ENCODE peak calls at places on chromosomes 16 and 17, in eight cellular contexts. One of them, this sample, is unnamed.

GRCh38 chr17:5110816-5111215 is 862 bp downstream of the ZNF232 start:
- ATAC-seq in upper lobe of left lung: no peak
- ATAC-seq in Panc1: no peak
- ATAC-seq in GM23338: no peak
- ATAC-seq in HepG2: peak; percentile 24
- ATAC-seq in HCT116: no peak
- ATAC-seq in K562: no peak
- ATAC-seq in GM12878: peak; percentile 14
- ATAC-seq in this sample: no peak

GRCh38 chr17:31583795-31584340 is 192.4 kb downstream of the RAB11FIP4 start:
- ATAC-seq in GM23338: no peak
- ATAC-seq in HepG2: no peak
- ATAC-seq in upper lobe of left lung: no peak
- ATAC-seq in K562: no peak
- ATAC-seq in GM12878: no peak
- ATAC-seq in HCT116: no peak
- ATAC-seq in Panc1: no peak
- ATAC-seq in this sample: no peak

GRCh38 chr16:14495213-14496046 is 134.6 kb downstream of the PARN start:
- ATAC-seq in GM23338: no peak
- ATAC-seq in HCT116: no peak
- ATAC-seq in upper lobe of left lung: no peak
- ATAC-seq in Panc1: no peak
- ATAC-seq in K562: no peak
- ATAC-seq in GM12878: no peak
- ATAC-seq in HepG2: no peak
- ATAC-seq in this sample: no peak

GRCh38 chr17:3002538-3003301 is 60.7 kb downstream of the OR1D5 start:
- ATAC-seq in K562: no peak
- ATAC-seq in upper lobe of left lung: peak; percentile 3
- ATAC-seq in Panc1: peak; percentile 52
- ATAC-seq in GM23338: no peak
- ATAC-seq in HCT116: no peak
- ATAC-seq in HepG2: no peak
- ATAC-seq in GM12878: peak; percentile 78
- ATAC-seq in this sample: no peak

GRCh38 chr16:69274699-69275235 is 36.4 kb upstream of the VPS4A start:
- ATAC-seq in GM12878: no peak
- ATAC-seq in HCT116: no peak
- ATAC-seq in K562: no peak
- ATAC-seq in HepG2: no peak
- ATAC-seq in Panc1: no peak
- ATAC-seq in GM23338: no peak
- ATAC-seq in upper lobe of left lung: no peak
- ATAC-seq in this sample: no peak

GRCh38 chr16:27430512-27430911 is 28.5 kb downstream of the IL21R start:
- ATAC-seq in GM12878: no peak
- ATAC-seq in HepG2: no peak
- ATAC-seq in HCT116: no peak
- ATAC-seq in K562: no peak
- ATAC-seq in GM23338: no peak
- ATAC-seq in Panc1: no peak
- ATAC-seq in upper lobe of left lung: no peak
- ATAC-seq in this sample: no peak

GRCh38 chr17:38783227-38783626 is 16.1 kb downstream of the PIP4K2B start:
- ATAC-seq in upper lobe of left lung: no peak
- ATAC-seq in GM23338: peak; percentile 45
- ATAC-seq in GM12878: no peak
- ATAC-seq in HepG2: peak; percentile 50
- ATAC-seq in HCT116: peak; percentile 52
- ATAC-seq in K562: no peak
- ATAC-seq in Panc1: no peak
- ATAC-seq in this sample: no peak

GRCh38 chr16:30882429-30883310 is 11.2 kb downstream of the BCL7C start:
- ATAC-seq in K562: peak; percentile 44
- ATAC-seq in GM23338: peak; percentile 59
- ATAC-seq in Panc1: no peak
- ATAC-seq in upper lobe of left lung: no peak
- ATAC-seq in GM12878: no peak
- ATAC-seq in HepG2: peak; percentile 71
- ATAC-seq in HCT116: peak; percentile 24
- ATAC-seq in this sample: no peak

GRCh38 chr17:29125651-29126050 is 54.5 kb downstream of the MYO18A start:
- ATAC-seq in K562: no peak
- ATAC-seq in Panc1: no peak
- ATAC-seq in GM23338: no peak
- ATAC-seq in upper lobe of left lung: no peak
- ATAC-seq in GM12878: no peak
- ATAC-seq in HCT116: no peak
- ATAC-seq in HepG2: no peak
- ATAC-seq in this sample: no peak

GRCh38 chr17:73733527-73733926 is 89.3 kb upstream of the SDK2 start:
- ATAC-seq in Panc1: no peak
- ATAC-seq in K562: no peak
- ATAC-seq in HCT116: no peak
- ATAC-seq in upper lobe of left lung: no peak
- ATAC-seq in HepG2: no peak
- ATAC-seq in GM12878: no peak
- ATAC-seq in GM23338: no peak
- ATAC-seq in this sample: no peak

GRCh38 chr17:69828087-69828486 is 246.9 kb upstream of the KCNJ16 start:
- ATAC-seq in HepG2: no peak
- ATAC-seq in GM23338: no peak
- ATAC-seq in K562: no peak
- ATAC-seq in GM12878: no peak
- ATAC-seq in upper lobe of left lung: no peak
- ATAC-seq in HCT116: no peak
- ATAC-seq in Panc1: no peak
- ATAC-seq in this sample: no peak

GRCh38 chr17:32943206-32943605 is 15.3 kb downstream of the TMEM98 start:
- ATAC-seq in HepG2: no peak
- ATAC-seq in HCT116: no peak
- ATAC-seq in GM12878: no peak
- ATAC-seq in upper lobe of left lung: peak; percentile 63
- ATAC-seq in K562: no peak
- ATAC-seq in GM23338: no peak
- ATAC-seq in Panc1: no peak
- ATAC-seq in this sample: peak; percentile 35

DNA sequence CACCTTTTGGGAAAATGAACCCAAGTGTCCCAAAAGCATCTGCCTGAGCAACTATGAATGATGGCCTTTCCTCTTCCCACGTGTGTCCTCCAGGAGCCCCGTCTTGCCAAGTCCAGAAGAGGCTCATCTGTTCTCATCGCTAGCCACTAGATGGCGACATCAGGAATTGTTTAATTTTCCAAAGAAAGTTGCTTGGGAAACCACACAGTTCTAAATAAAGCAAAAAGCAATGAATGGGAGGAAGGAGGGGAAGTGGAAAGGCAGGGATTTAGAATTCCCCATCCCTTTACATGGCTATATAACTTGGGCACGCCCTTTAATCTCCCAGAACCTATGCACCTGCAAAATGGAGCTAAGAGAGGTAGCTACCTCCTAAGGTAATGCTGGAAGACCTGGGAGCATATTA is 9.0 kb upstream of the CDH5 start:
- ATAC-seq in Panc1: peak; percentile 74
- ATAC-seq in GM23338: peak; percentile 73
- ATAC-seq in HepG2: peak; percentile 71
- ATAC-seq in upper lobe of left lung: peak; percentile 30
- ATAC-seq in HCT116: peak; percentile 87
- ATAC-seq in K562: peak; percentile 81
- ATAC-seq in GM12878: peak; percentile 68
- ATAC-seq in this sample: peak; percentile 54
- TF ChIP-seq POLR2AphosphoS5 in Panc1: no peak
- TF ChIP-seq POLR2AphosphoS5 in GM23338: no peak
- TF ChIP-seq POLR2AphosphoS5 in HepG2: no peak
- TF ChIP-seq POLR2AphosphoS5 in upper lobe of left lung: no peak
- TF ChIP-seq POLR2AphosphoS5 in HCT116: no peak
- TF ChIP-seq POLR2AphosphoS5 in K562: no peak
- TF ChIP-seq POLR2AphosphoS5 in GM12878: no peak
- TF ChIP-seq POLR2AphosphoS5 in this sample: no peak

GRCh38 chr17:58280480-58281217 is at the start of gene MPO:
- ATAC-seq in HepG2: no peak
- ATAC-seq in HCT116: no peak
- ATAC-seq in Panc1: no peak
- ATAC-seq in K562: no peak
- ATAC-seq in upper lobe of left lung: no peak
- ATAC-seq in GM12878: no peak
- ATAC-seq in GM23338: no peak
- ATAC-seq in this sample: no peak
- H3K4me1 ChIP-seq in HepG2: peaks cover 10% of the 10 kb centered on the region
- H3K4me1 ChIP-seq in HCT116: no peaks in the 10 kb centered on the region
- H3K4me1 ChIP-seq in Panc1: no peaks in the 10 kb centered on the region
- H3K4me1 ChIP-seq in K562: no peaks in the 10 kb centered on the region
- H3K4me1 ChIP-seq in upper lobe of left lung: peaks cover 21% of the 10 kb centered on the region
- H3K4me1 ChIP-seq in GM12878: no peaks in the 10 kb centered on the region
- H3K4me1 ChIP-seq in GM23338: peaks cover 20% of the 10 kb centered on the region
- H3K4me1 ChIP-seq in this sample: no peaks in the 10 kb centered on the region

GRCh38 chr17:1785925-1786324 is 24.1 kb downstream of the SERPINF1 start:
- ATAC-seq in upper lobe of left lung: no peak
- ATAC-seq in GM23338: no peak
- ATAC-seq in HepG2: no peak
- ATAC-seq in K562: no peak
- ATAC-seq in Panc1: no peak
- ATAC-seq in GM12878: no peak
- ATAC-seq in HCT116: no peak
- ATAC-seq in this sample: no peak

GRCh38 chr17:1782171-1782567 is 20.3 kb downstream of the SERPINF1 start:
- ATAC-seq in GM23338: no peak
- ATAC-seq in GM12878: no peak
- ATAC-seq in upper lobe of left lung: no peak
- ATAC-seq in K562: no peak
- ATAC-seq in Panc1: no peak
- ATAC-seq in HepG2: no peak
- ATAC-seq in HCT116: no peak
- ATAC-seq in this sample: no peak

GRCh38 chr17:1786708-1787107 is 24.8 kb downstream of the SERPINF1 start:
- ATAC-seq in GM12878: no peak
- ATAC-seq in GM23338: no peak
- ATAC-seq in upper lobe of left lung: no peak
- ATAC-seq in Panc1: no peak
- ATAC-seq in HepG2: no peak
- ATAC-seq in K562: no peak
- ATAC-seq in HCT116: no peak
- ATAC-seq in this sample: no peak

GRCh38 chr17:1783271-1783670 is 21.4 kb downstream of the SERPINF1 start:
- ATAC-seq in Panc1: no peak
- ATAC-seq in HepG2: no peak
- ATAC-seq in GM12878: no peak
- ATAC-seq in HCT116: no peak
- ATAC-seq in K562: no peak
- ATAC-seq in upper lobe of left lung: peak; percentile 4
- ATAC-seq in GM23338: no peak
- ATAC-seq in this sample: no peak

GRCh38 chr17:1783834-1784611 is 22.2 kb downstream of the SERPINF1 start:
- ATAC-seq in HepG2: peak; percentile 87
- ATAC-seq in Panc1: peak; percentile 68
- ATAC-seq in HCT116: peak; percentile 69
- ATAC-seq in GM23338: peak; percentile 93
- ATAC-seq in GM12878: peak; percentile 77
- ATAC-seq in K562: peak; percentile 93
- ATAC-seq in upper lobe of left lung: peak; percentile 91
- ATAC-seq in this sample: peak; percentile 88
- H3K4me3 ChIP-seq in HepG2: no peak overlapping the region
- H3K4me3 ChIP-seq in Panc1: no peak overlapping the region
- H3K4me3 ChIP-seq in HCT116: no peak overlapping the region
- H3K4me3 ChIP-seq in GM23338: no peak overlapping the region
- H3K4me3 ChIP-seq in GM12878: no peak overlapping the region
- H3K4me3 ChIP-seq in K562: no peak overlapping the region
- H3K4me3 ChIP-seq in upper lobe of left lung: no peak overlapping the region
- H3K4me3 ChIP-seq in this sample: no peak overlapping the region

GRCh38 chr17:61411944-61412859 is 12.6 kb downstream of the TBX2 start:
- ATAC-seq in HCT116: peak; percentile 62
- ATAC-seq in K562: peak; percentile 83
- ATAC-seq in Panc1: peak; percentile 74
- ATAC-seq in upper lobe of left lung: peak; percentile 83
- ATAC-seq in GM23338: peak; percentile 55
- ATAC-seq in GM12878: peak; percentile 83
- ATAC-seq in HepG2: peak; percentile 73
- ATAC-seq in this sample: peak; percentile 80
- TF ChIP-seq POLR2AphosphoS5 in HCT116: peak; percentile 61
- TF ChIP-seq POLR2AphosphoS5 in K562: no peak
- TF ChIP-seq POLR2AphosphoS5 in Panc1: no peak
- TF ChIP-seq POLR2AphosphoS5 in upper lobe of left lung: peak; percentile 56
- TF ChIP-seq POLR2AphosphoS5 in GM23338: no peak
- TF ChIP-seq POLR2AphosphoS5 in GM12878: no peak
- TF ChIP-seq POLR2AphosphoS5 in HepG2: peak; percentile 24
- TF ChIP-seq POLR2AphosphoS5 in this sample: peak; percentile 40

GRCh38 chr17:42000399-42001076 is 16.7 kb downstream of the DNAJC7 start:
- ATAC-seq in GM23338: no peak
- ATAC-seq in HepG2: no peak
- ATAC-seq in Panc1: no peak
- ATAC-seq in K562: no peak
- ATAC-seq in HCT116: no peak
- ATAC-seq in GM12878: no peak
- ATAC-seq in upper lobe of left lung: no peak
- ATAC-seq in this sample: no peak

GRCh38 chr17:42002175-42002791 is 15.0 kb downstream of the DNAJC7 start:
- ATAC-seq in Panc1: no peak
- ATAC-seq in upper lobe of left lung: no peak
- ATAC-seq in GM23338: no peak
- ATAC-seq in K562: no peak
- ATAC-seq in HepG2: peak; percentile 35
- ATAC-seq in HCT116: no peak
- ATAC-seq in GM12878: no peak
- ATAC-seq in this sample: no peak

GRCh38 chr17:41996855-41997164 is 20.4 kb downstream of the DNAJC7 start:
- ATAC-seq in GM23338: no peak
- ATAC-seq in upper lobe of left lung: no peak
- ATAC-seq in Panc1: no peak
- ATAC-seq in HCT116: peak; percentile 24
- ATAC-seq in GM12878: peak; percentile 30
- ATAC-seq in HepG2: no peak
- ATAC-seq in K562: no peak
- ATAC-seq in this sample: no peak

GRCh38 chr17:42001729-42002128 is 15.5 kb downstream of the DNAJC7 start:
- ATAC-seq in upper lobe of left lung: no peak
- ATAC-seq in HepG2: no peak
- ATAC-seq in GM23338: no peak
- ATAC-seq in K562: no peak
- ATAC-seq in GM12878: no peak
- ATAC-seq in Panc1: no peak
- ATAC-seq in HCT116: no peak
- ATAC-seq in this sample: no peak

GRCh38 chr17:41998497-41998896 is 18.7 kb downstream of the DNAJC7 start:
- ATAC-seq in HCT116: no peak
- ATAC-seq in HepG2: no peak
- ATAC-seq in Panc1: no peak
- ATAC-seq in GM12878: no peak
- ATAC-seq in K562: no peak
- ATAC-seq in GM23338: no peak
- ATAC-seq in upper lobe of left lung: no peak
- ATAC-seq in this sample: no peak
- H3K4me1 ChIP-seq in HCT116: peaks cover 40% of the 10 kb centered on the region
- H3K4me1 ChIP-seq in HepG2: peaks cover 19% of the 10 kb centered on the region
- H3K4me1 ChIP-seq in Panc1: no peaks in the 10 kb centered on the region
- H3K4me1 ChIP-seq in GM12878: peaks cover 28% of the 10 kb centered on the region
- H3K4me1 ChIP-seq in K562: no peaks in the 10 kb centered on the region
- H3K4me1 ChIP-seq in GM23338: no peaks in the 10 kb centered on the region
- H3K4me1 ChIP-seq in upper lobe of left lung: peaks cover 19% of the 10 kb centered on the region
- H3K4me1 ChIP-seq in this sample: no peaks in the 10 kb centered on the region

GRCh38 chr16:71627631-71628236 is 1.8 kb downstream of the MARVELD3 start:
- ATAC-seq in GM12878: no peak
- ATAC-seq in HepG2: no peak
- ATAC-seq in Panc1: no peak
- ATAC-seq in K562: peak; percentile 19
- ATAC-seq in upper lobe of left lung: no peak
- ATAC-seq in GM23338: peak; percentile 12
- ATAC-seq in HCT116: peak; percentile 30
- ATAC-seq in this sample: no peak
- H3K4me3 ChIP-seq in GM12878: no peak overlapping the region
- H3K4me3 ChIP-seq in HepG2: no peak overlapping the region
- H3K4me3 ChIP-seq in Panc1: no peak overlapping the region
- H3K4me3 ChIP-seq in K562: no peak overlapping the region
- H3K4me3 ChIP-seq in upper lobe of left lung: no peak overlapping the region
- H3K4me3 ChIP-seq in GM23338: peak overlapping the region; percentile 93
- H3K4me3 ChIP-seq in HCT116: peak overlapping the region; percentile 95
- H3K4me3 ChIP-seq in this sample: no peak overlapping the region